ENCODE peak calls at places on chromosomes 2 and 18, in ten cellular contexts. J, I, V, R, S, T, Q, H, P and K are unnamed samples.

GRCh38 chr2:204298426-204298825 is 246.8 kb upstream of the PARD3B start:
- DNase-seq in R (no peak), J (no peak), T (no peak), P (no peak), S (no peak), H (no peak), I (no peak), V (no peak), Q (no peak), K (no peak)

GRCh38 chr2:237207641-237208040 is 122.0 kb downstream of the COPS8 start:
- DNase-seq in R (no peak), I (no peak), H (no peak), S (no peak), J (peak), V (peak), Q (no peak), P (no peak), T (peak), K (peak)

GRCh38 chr2:240111253-240111652 is 24.9 kb downstream of the COPS9 start:
- DNase-seq in R (no peak), V (no peak), T (peak), H (no peak), I (no peak), S (no peak), P (no peak), Q (no peak), J (peak), K (no peak)

GRCh38 chr2:133434962-133435668 is 133.1 kb downstream of the NCKAP5 start:
- DNase-seq in J (no peak), H (no peak), Q (no peak), S (no peak), T (peak), I (peak), V (no peak), P (peak), R (no peak), K (peak)

GRCh38 chr2:235084424-235084823 is 132.6 kb downstream of the SH3BP4 start:
- DNase-seq in H (no peak), I (no peak), S (no peak), Q (no peak), J (no peak), P (no peak), V (no peak), T (no peak), R (no peak), K (no peak)

GRCh38 chr2:119684553-119684952 is 5.6 kb downstream of the TMEM177 start:
- DNase-seq in R (no peak), V (no peak), J (no peak), S (no peak), T (no peak), I (no peak), P (no peak), H (no peak), Q (no peak), K (no peak)

GRCh38 chr2:225122582-225123486 is 80.6 kb upstream of the DOCK10 start:
- DNase-seq in T (peak), V (no peak), Q (peak), I (no peak), R (no peak), P (no peak), H (peak), J (peak), S (peak), K (no peak)

GRCh38 chr18:45802814-45803492 is 22.5 kb upstream of the SIGLEC15 start:
- DNase-seq in J (peak), T (peak), H (peak), R (peak), Q (no peak), V (peak), P (peak), I (peak), S (no peak), K (peak)

GRCh38 chr2:203811491-203812221 is 55.9 kb upstream of the CTLA4 start:
- DNase-seq in V (peak), Q (peak), R (peak), P (peak), S (no peak), H (peak), I (peak), J (peak), T (peak), K (peak)

GRCh38 chr2:239917957-239918481 is 107.1 kb downstream of the NDUFA10 start:
- DNase-seq in T (no peak), V (no peak), H (no peak), S (no peak), R (no peak), P (no peak), Q (no peak), J (no peak), I (no peak), K (no peak)

GRCh38 chr2:46913471-46914381 is 1.9 kb downstream of the MCFD2 start:
- DNase-seq in I (no peak), H (peak), T (peak), S (peak), R (peak), V (peak), Q (no peak), P (peak), J (peak), K (peak)

GRCh38 chr2:37614061-37614802 is 57.2 kb downstream of the CDC42EP3 start:
- DNase-seq in R (no peak), H (peak), Q (no peak), T (peak), S (no peak), V (no peak), P (peak), I (peak), J (peak), K (peak)

GRCh38 chr18:57984490-57985109 is 59.4 kb upstream of the NEDD4L start:
- DNase-seq in V (no peak), R (no peak), T (no peak), H (no peak), P (no peak), J (no peak), I (no peak), Q (no peak), S (no peak), K (no peak)

GRCh38 chr2:62631160-62632085 is 74.1 kb upstream of the EHBP1 start:
- DNase-seq in T (no peak), Q (no peak), H (no peak), I (no peak), R (no peak), V (no peak), J (no peak), P (no peak), S (no peak), K (peak)

GRCh38 chr18:63317556-63317946 is 2.0 kb downstream of the BCL2 start:
- DNase-seq in H (no peak), I (no peak), T (no peak), J (no peak), P (no peak), S (no peak), R (no peak), Q (peak), V (no peak), K (no peak)

GRCh38 chr2:219109468-219109867 is 48.7 kb upstream of the IHH start:
- DNase-seq in I (no peak), R (no peak), J (no peak), H (no peak), V (no peak), S (peak), T (no peak), Q (no peak), P (no peak), K (no peak)

GRCh38 chr2:99701503-99701902 is 211.7 kb upstream of the REV1 start:
- DNase-seq in S (no peak), H (no peak), T (peak), V (no peak), J (no peak), R (no peak), I (peak), Q (no peak), P (peak), K (no peak)

GRCh38 chr2:173230181-173230580 is 124.5 kb upstream of the CDCA7 start:
- DNase-seq in P (no peak), V (no peak), J (no peak), Q (no peak), R (no peak), H (no peak), I (no peak), S (no peak), T (no peak), K (no peak)

GRCh38 chr2:173232956-173233744 is 121.5 kb upstream of the CDCA7 start:
- DNase-seq in H (no peak), J (no peak), P (no peak), Q (no peak), R (no peak), I (no peak), S (no peak), V (no peak), T (peak), K (peak)

GRCh38 chr2:173229086-173229485 is 125.6 kb upstream of the CDCA7 start:
- DNase-seq in I (no peak), Q (no peak), S (no peak), J (no peak), H (no peak), V (no peak), R (no peak), P (no peak), T (no peak), K (peak)

GRCh38 chr2:173231042-173231441 is 123.6 kb upstream of the CDCA7 start:
- DNase-seq in I (no peak), S (no peak), H (peak), J (no peak), P (no peak), Q (no peak), V (no peak), T (no peak), R (no peak), K (no peak)

DNA sequence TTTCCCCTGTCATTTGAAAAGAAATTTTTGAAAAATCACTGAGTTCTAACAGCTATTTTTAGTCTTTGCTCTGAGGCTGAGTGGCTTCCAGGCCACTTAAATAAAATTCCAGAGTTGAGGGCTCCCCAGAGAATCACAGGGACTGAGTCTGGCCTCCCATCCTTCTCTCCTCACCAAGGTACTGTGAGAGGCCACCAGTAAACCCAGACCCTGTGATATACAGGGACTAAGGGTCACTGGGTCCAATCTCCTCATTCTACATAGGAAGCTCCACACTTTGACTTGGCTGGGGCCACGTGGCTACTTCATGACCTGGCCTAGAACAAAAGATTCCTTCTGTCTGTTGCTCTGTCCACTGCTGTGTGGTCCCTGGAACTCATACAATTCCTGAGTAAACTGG is 123.2 kb upstream of the CDCA7 start:
- DNase-seq in T (no peak), I (no peak), Q (no peak), J (no peak), S (no peak), R (no peak), V (no peak), P (no peak), H (no peak), K (no peak)
- H2AFZ ChIP-seq in T (no peak), I (no peak), Q (no peak), J (no peak), S (no peak), R (no peak), V (no peak), P (no peak), H (no peak), K (no peak)

GRCh38 chr2:43087413-43087812 is 139.0 kb downstream of the ZFP36L2 start:
- DNase-seq in H (no peak), J (no peak), I (peak), S (no peak), T (no peak), R (no peak), V (no peak), P (no peak), Q (no peak), K (no peak)
- H3K27ac ChIP-seq in H (peak), J (peak), I (no peak), S (no peak), T (peak), R (no peak), V (peak), P (peak), Q (no peak), K (peak)

GRCh38 chr2:145715601-145716000 is 1195.7 kb upstream of the ZEB2 start:
- DNase-seq in I (no peak), T (no peak), R (no peak), S (no peak), P (peak), J (peak), H (no peak), Q (no peak), V (no peak), K (peak)
- H2AFZ ChIP-seq in I (no peak), T (no peak), R (no peak), S (no peak), P (no peak), J (no peak), H (no peak), Q (no peak), V (no peak), K (no peak)

DNA sequence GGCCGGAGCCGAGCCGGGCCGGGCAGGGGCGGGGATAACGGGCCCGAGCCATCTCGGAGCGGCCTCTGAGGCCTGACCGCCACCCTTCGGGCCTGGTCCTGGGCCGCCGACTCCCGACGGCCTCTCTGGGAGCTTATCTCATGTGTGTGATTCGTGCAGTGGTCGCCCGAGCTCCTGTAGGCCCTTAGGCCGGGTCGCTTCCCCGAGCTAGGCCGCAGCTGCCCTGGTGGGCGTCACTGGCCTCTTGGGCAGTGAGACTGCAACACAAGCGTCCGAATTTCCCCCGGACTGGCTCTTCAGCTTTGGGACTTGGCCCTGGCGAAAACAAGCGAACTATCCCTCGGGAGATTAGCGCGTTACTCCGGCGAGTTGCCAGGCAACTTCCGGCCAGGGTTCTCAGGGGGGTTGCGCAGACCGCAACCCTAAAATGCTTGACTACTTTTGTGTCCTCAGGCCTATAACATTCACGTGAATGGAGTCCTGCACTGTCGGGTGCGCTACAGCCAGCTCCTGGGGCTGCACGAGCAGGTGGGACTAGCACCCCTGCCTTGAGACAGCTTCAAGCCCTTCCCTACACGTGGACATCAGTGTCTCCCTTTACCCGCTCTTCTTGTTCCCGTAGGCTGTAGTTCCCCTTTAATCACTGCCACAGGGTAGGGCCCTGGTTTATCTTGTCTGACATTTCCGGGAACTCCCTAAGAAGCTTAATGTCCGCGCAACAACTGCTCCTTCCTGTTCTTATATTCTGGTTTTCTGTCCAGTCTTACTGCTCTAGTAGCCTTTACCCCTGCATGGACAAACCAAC is 602 bp downstream of the SNX17 start:
- DNase-seq in R (no peak), Q (peak), T (peak), I (peak), H (peak), J (peak), V (peak), S (no peak), P (peak), K (peak)
- H3K27ac ChIP-seq in R (peak), Q (peak), T (peak), I (peak), H (peak), J (peak), V (peak), S (no peak), P (peak), K (peak)

GRCh38 chr2:28366496-28367282 is 26.0 kb upstream of the FOSL2 start:
- DNase-seq in T (no peak), Q (peak), J (peak), P (no peak), V (peak), R (no peak), I (no peak), H (peak), S (no peak), K (peak)
- H2AFZ ChIP-seq in T (peak), Q (no peak), J (no peak), P (no peak), V (no peak), R (no peak), I (no peak), H (peak), S (no peak), K (peak)

GRCh38 chr18:26843760-26844159 is 21.7 kb downstream of the AQP4 start:
- DNase-seq in V (no peak), R (no peak), I (no peak), P (no peak), H (no peak), Q (no peak), T (no peak), J (no peak), S (no peak), K (no peak)
- H3K27ac ChIP-seq in V (no peak), R (no peak), I (no peak), P (no peak), H (no peak), Q (no peak), T (no peak), J (no peak), S (no peak), K (no peak)

GRCh38 chr18:9092665-9093064 is 9.8 kb upstream of the NDUFV2 start:
- DNase-seq in T (no peak), J (no peak), I (no peak), S (no peak), Q (no peak), H (peak), P (no peak), R (no peak), V (no peak), K (no peak)

GRCh38 chr18:9090578-9090977 is 11.9 kb upstream of the NDUFV2 start:
- DNase-seq in S (no peak), T (no peak), Q (no peak), V (no peak), J (no peak), I (no peak), H (no peak), R (no peak), P (no peak), K (no peak)

GRCh38 chr18:9088252-9088651 is 14.2 kb upstream of the NDUFV2 start:
- DNase-seq in R (no peak), V (no peak), H (no peak), P (no peak), S (no peak), T (no peak), J (no peak), Q (no peak), I (no peak), K (no peak)

GRCh38 chr18:9094307-9095226 is 7.9 kb upstream of the NDUFV2 start:
- DNase-seq in Q (no peak), I (no peak), S (no peak), T (peak), V (peak), P (no peak), H (peak), J (peak), R (no peak), K (peak)

DNA sequence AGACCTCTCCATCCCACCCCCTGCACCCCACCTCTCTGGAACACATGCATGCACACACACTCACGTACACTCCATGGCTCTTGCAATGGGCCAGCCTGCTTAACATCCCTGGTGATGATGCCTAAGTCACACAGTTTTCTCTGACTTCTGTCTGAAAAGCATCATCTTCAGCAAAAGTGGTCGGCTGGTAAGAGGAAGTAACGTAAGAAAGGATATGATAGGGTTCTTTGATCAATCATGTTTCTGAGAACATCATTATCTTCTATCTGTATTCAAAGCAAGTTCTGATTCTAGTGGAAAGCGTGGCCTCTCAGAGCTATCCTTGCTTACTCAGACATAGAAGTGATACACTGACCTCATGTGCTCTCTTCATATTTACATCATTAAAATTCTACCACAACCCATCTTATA is 11.4 kb upstream of the NDUFV2 start:
- DNase-seq in P (no peak), V (no peak), R (no peak), T (no peak), H (no peak), I (no peak), J (no peak), S (no peak), Q (no peak), K (no peak)
- H2AFZ ChIP-seq in P (no peak), V (no peak), R (no peak), T (no peak), H (no peak), I (no peak), J (no peak), S (no peak), Q (no peak), K (no peak)

GRCh38 chr2:151792589-151792988 is 35.6 kb downstream of the ARL5A start:
- DNase-seq in H (no peak), J (no peak), Q (no peak), I (no peak), R (no peak), T (no peak), V (no peak), P (no peak), S (peak), K (no peak)

GRCh38 chr2:151789055-151789834 is 39.0 kb downstream of the ARL5A start:
- DNase-seq in H (no peak), V (no peak), S (no peak), R (no peak), T (no peak), J (no peak), I (no peak), P (no peak), Q (no peak), K (no peak)

GRCh38 chr2:151793123-151793522 is 35.1 kb downstream of the ARL5A start:
- DNase-seq in H (no peak), P (no peak), J (no peak), R (no peak), I (no peak), T (no peak), V (no peak), S (no peak), Q (no peak), K (no peak)

GRCh38 chr2:151791545-151791944 is 36.7 kb downstream of the ARL5A start:
- DNase-seq in J (no peak), Q (no peak), R (no peak), S (no peak), T (no peak), V (no peak), H (no peak), I (no peak), P (no peak), K (no peak)

GRCh38 chr2:151790689-151791088 is 37.5 kb downstream of the ARL5A start:
- DNase-seq in T (no peak), J (no peak), I (no peak), S (no peak), P (no peak), Q (no peak), V (no peak), R (no peak), H (no peak), K (no peak)
- H3K27ac ChIP-seq in T (no peak), J (no peak), I (no peak), S (no peak), P (no peak), Q (no peak), V (no peak), R (no peak), H (no peak), K (no peak)